ENCODE peak calls at places on chromosomes 16 and 17, in nine cellular contexts. One of them, this sample, is unnamed.

GRCh38 chr16:69120096-69120664 is 12.2 kb downstream of the CHTF8 start:
- DNase-seq in nephron progenitor cell: no peak
- DNase-seq in activated CD4-positive, alpha-beta T cell treated with anti-CD3 and anti-CD28 coated beads for 48 hours: no peak
- DNase-seq in aorta: peak; percentile 67
- DNase-seq in GM23338: no peak
- DNase-seq in hepatic stellate cell: no peak
- DNase-seq in non-pigmented ciliary epithelial cell: no peak
- DNase-seq in GM04503: no peak
- DNase-seq in effector CD4-positive, alpha-beta T cell: no peak
- DNase-seq in this sample: no peak

GRCh38 chr16:54991525-54991924 is 60.9 kb downstream of the IRX5 start:
- DNase-seq in nephron progenitor cell: no peak
- DNase-seq in activated CD4-positive, alpha-beta T cell treated with anti-CD3 and anti-CD28 coated beads for 48 hours: no peak
- DNase-seq in aorta: no peak
- DNase-seq in GM23338: no peak
- DNase-seq in hepatic stellate cell: no peak
- DNase-seq in non-pigmented ciliary epithelial cell: no peak
- DNase-seq in GM04503: no peak
- DNase-seq in effector CD4-positive, alpha-beta T cell: no peak
- DNase-seq in this sample: no peak

GRCh38 chr16:73002836-73003235 is 45.1 kb downstream of the ZFHX3 start:
- DNase-seq in nephron progenitor cell: no peak
- DNase-seq in activated CD4-positive, alpha-beta T cell treated with anti-CD3 and anti-CD28 coated beads for 48 hours: no peak
- DNase-seq in aorta: no peak
- DNase-seq in GM23338: no peak
- DNase-seq in hepatic stellate cell: no peak
- DNase-seq in non-pigmented ciliary epithelial cell: no peak
- DNase-seq in GM04503: no peak
- DNase-seq in effector CD4-positive, alpha-beta T cell: no peak
- DNase-seq in this sample: no peak

GRCh38 chr17:5431929-5432556 is 6.9 kb downstream of the C1QBP start:
- DNase-seq in nephron progenitor cell: no peak
- DNase-seq in activated CD4-positive, alpha-beta T cell treated with anti-CD3 and anti-CD28 coated beads for 48 hours: no peak
- DNase-seq in aorta: no peak
- DNase-seq in GM23338: no peak
- DNase-seq in hepatic stellate cell: no peak
- DNase-seq in non-pigmented ciliary epithelial cell: no peak
- DNase-seq in GM04503: no peak
- DNase-seq in effector CD4-positive, alpha-beta T cell: no peak
- DNase-seq in this sample: no peak

GRCh38 chr17:10089221-10089799 is 109.1 kb downstream of the GAS7 start:
- DNase-seq in nephron progenitor cell: no peak
- DNase-seq in activated CD4-positive, alpha-beta T cell treated with anti-CD3 and anti-CD28 coated beads for 48 hours: no peak
- DNase-seq in aorta: no peak
- DNase-seq in GM23338: no peak
- DNase-seq in hepatic stellate cell: no peak
- DNase-seq in non-pigmented ciliary epithelial cell: no peak
- DNase-seq in GM04503: no peak
- DNase-seq in effector CD4-positive, alpha-beta T cell: no peak
- DNase-seq in this sample: no peak

GRCh38 chr16:12500771-12501170 is 302.9 kb downstream of the CPPED1 start:
- DNase-seq in nephron progenitor cell: no peak
- DNase-seq in activated CD4-positive, alpha-beta T cell treated with anti-CD3 and anti-CD28 coated beads for 48 hours: peak; percentile 30
- DNase-seq in aorta: peak; percentile 62
- DNase-seq in GM23338: no peak
- DNase-seq in hepatic stellate cell: no peak
- DNase-seq in non-pigmented ciliary epithelial cell: no peak
- DNase-seq in GM04503: no peak
- DNase-seq in effector CD4-positive, alpha-beta T cell: no peak
- DNase-seq in this sample: no peak

GRCh38 chr16:4090476-4090875 is 25.8 kb downstream of the ADCY9 start:
- DNase-seq in nephron progenitor cell: no peak
- DNase-seq in activated CD4-positive, alpha-beta T cell treated with anti-CD3 and anti-CD28 coated beads for 48 hours: no peak
- DNase-seq in aorta: no peak
- DNase-seq in GM23338: no peak
- DNase-seq in hepatic stellate cell: no peak
- DNase-seq in non-pigmented ciliary epithelial cell: no peak
- DNase-seq in GM04503: no peak
- DNase-seq in effector CD4-positive, alpha-beta T cell: no peak
- DNase-seq in this sample: no peak

GRCh38 chr17:82838386-82839063 is 1.3 kb downstream of the ZNF750 start:
- DNase-seq in nephron progenitor cell: no peak
- DNase-seq in activated CD4-positive, alpha-beta T cell treated with anti-CD3 and anti-CD28 coated beads for 48 hours: no peak
- DNase-seq in aorta: peak; percentile 55
- DNase-seq in GM23338: no peak
- DNase-seq in hepatic stellate cell: no peak
- DNase-seq in non-pigmented ciliary epithelial cell: no peak
- DNase-seq in GM04503: peak; percentile 41
- DNase-seq in effector CD4-positive, alpha-beta T cell: no peak
- DNase-seq in this sample: no peak

GRCh38 chr16:67474551-67474950 is 6.4 kb downstream of the ATP6V0D1 start:
- DNase-seq in nephron progenitor cell: no peak
- DNase-seq in activated CD4-positive, alpha-beta T cell treated with anti-CD3 and anti-CD28 coated beads for 48 hours: no peak
- DNase-seq in aorta: no peak
- DNase-seq in GM23338: no peak
- DNase-seq in hepatic stellate cell: no peak
- DNase-seq in non-pigmented ciliary epithelial cell: no peak
- DNase-seq in GM04503: no peak
- DNase-seq in effector CD4-positive, alpha-beta T cell: no peak
- DNase-seq in this sample: no peak

GRCh38 chr17:80780381-80781187 is 211.1 kb upstream of the CHMP6 start:
- DNase-seq in nephron progenitor cell: no peak
- DNase-seq in activated CD4-positive, alpha-beta T cell treated with anti-CD3 and anti-CD28 coated beads for 48 hours: peak; percentile 70
- DNase-seq in aorta: no peak
- DNase-seq in GM23338: no peak
- DNase-seq in hepatic stellate cell: no peak
- DNase-seq in non-pigmented ciliary epithelial cell: no peak
- DNase-seq in GM04503: no peak
- DNase-seq in effector CD4-positive, alpha-beta T cell: no peak
- DNase-seq in this sample: no peak

GRCh38 chr17:1592751-1593629 is 30.4 kb upstream of the PITPNA start:
- DNase-seq in nephron progenitor cell: no peak
- DNase-seq in activated CD4-positive, alpha-beta T cell treated with anti-CD3 and anti-CD28 coated beads for 48 hours: no peak
- DNase-seq in aorta: no peak
- DNase-seq in GM23338: no peak
- DNase-seq in hepatic stellate cell: no peak
- DNase-seq in non-pigmented ciliary epithelial cell: no peak
- DNase-seq in GM04503: no peak
- DNase-seq in effector CD4-positive, alpha-beta T cell: no peak
- DNase-seq in this sample: no peak

GRCh38 chr17:32746280-32746679 is 130.6 kb downstream of the MYO1D start:
- DNase-seq in nephron progenitor cell: no peak
- DNase-seq in activated CD4-positive, alpha-beta T cell treated with anti-CD3 and anti-CD28 coated beads for 48 hours: no peak
- DNase-seq in aorta: no peak
- DNase-seq in GM23338: no peak
- DNase-seq in hepatic stellate cell: no peak
- DNase-seq in non-pigmented ciliary epithelial cell: no peak
- DNase-seq in GM04503: no peak
- DNase-seq in effector CD4-positive, alpha-beta T cell: no peak
- DNase-seq in this sample: no peak

GRCh38 chr16:54706406-54706805 is 224.3 kb upstream of the IRX5 start:
- DNase-seq in nephron progenitor cell: no peak
- DNase-seq in activated CD4-positive, alpha-beta T cell treated with anti-CD3 and anti-CD28 coated beads for 48 hours: no peak
- DNase-seq in aorta: no peak
- DNase-seq in GM23338: no peak
- DNase-seq in hepatic stellate cell: no peak
- DNase-seq in non-pigmented ciliary epithelial cell: no peak
- DNase-seq in GM04503: no peak
- DNase-seq in effector CD4-positive, alpha-beta T cell: no peak
- DNase-seq in this sample: no peak

GRCh38 chr17:15171433-15172047 is 93.6 kb downstream of the PMP22 start:
- DNase-seq in nephron progenitor cell: peak; percentile 80
- DNase-seq in activated CD4-positive, alpha-beta T cell treated with anti-CD3 and anti-CD28 coated beads for 48 hours: peak; percentile 59
- DNase-seq in aorta: peak; percentile 79
- DNase-seq in GM23338: peak; percentile 88
- DNase-seq in hepatic stellate cell: peak; percentile 63
- DNase-seq in non-pigmented ciliary epithelial cell: peak; percentile 46
- DNase-seq in GM04503: peak; percentile 22
- DNase-seq in effector CD4-positive, alpha-beta T cell: no peak
- DNase-seq in this sample: peak; percentile 63

GRCh38 chr17:64236827-64237403 is 26.1 kb downstream of the TEX2 start:
- DNase-seq in nephron progenitor cell: no peak
- DNase-seq in activated CD4-positive, alpha-beta T cell treated with anti-CD3 and anti-CD28 coated beads for 48 hours: no peak
- DNase-seq in aorta: no peak
- DNase-seq in GM23338: peak; percentile 78
- DNase-seq in hepatic stellate cell: no peak
- DNase-seq in non-pigmented ciliary epithelial cell: no peak
- DNase-seq in GM04503: no peak
- DNase-seq in effector CD4-positive, alpha-beta T cell: no peak
- DNase-seq in this sample: no peak

GRCh38 chr17:11589706-11590105 is 8.6 kb upstream of the DNAH9 start:
- DNase-seq in nephron progenitor cell: no peak
- DNase-seq in activated CD4-positive, alpha-beta T cell treated with anti-CD3 and anti-CD28 coated beads for 48 hours: no peak
- DNase-seq in aorta: no peak
- DNase-seq in GM23338: no peak
- DNase-seq in hepatic stellate cell: no peak
- DNase-seq in non-pigmented ciliary epithelial cell: no peak
- DNase-seq in GM04503: no peak
- DNase-seq in effector CD4-positive, alpha-beta T cell: no peak
- DNase-seq in this sample: no peak

GRCh38 chr17:81570896-81571453 is 18.8 kb upstream of the FAAP100 start:
- DNase-seq in nephron progenitor cell: no peak
- DNase-seq in activated CD4-positive, alpha-beta T cell treated with anti-CD3 and anti-CD28 coated beads for 48 hours: no peak
- DNase-seq in aorta: no peak
- DNase-seq in GM23338: no peak
- DNase-seq in hepatic stellate cell: no peak
- DNase-seq in non-pigmented ciliary epithelial cell: no peak
- DNase-seq in GM04503: no peak
- DNase-seq in effector CD4-positive, alpha-beta T cell: no peak
- DNase-seq in this sample: no peak

GRCh38 chr17:74851612-74852236 is 8.0 kb downstream of the GRIN2C start:
- DNase-seq in nephron progenitor cell: no peak
- DNase-seq in activated CD4-positive, alpha-beta T cell treated with anti-CD3 and anti-CD28 coated beads for 48 hours: no peak
- DNase-seq in aorta: no peak
- DNase-seq in GM23338: peak; percentile 25
- DNase-seq in hepatic stellate cell: no peak
- DNase-seq in non-pigmented ciliary epithelial cell: no peak
- DNase-seq in GM04503: no peak
- DNase-seq in effector CD4-positive, alpha-beta T cell: no peak
- DNase-seq in this sample: no peak

GRCh38 chr17:10631701-10632100 is 25.4 kb downstream of the MYH3 start:
- DNase-seq in nephron progenitor cell: no peak
- DNase-seq in activated CD4-positive, alpha-beta T cell treated with anti-CD3 and anti-CD28 coated beads for 48 hours: no peak
- DNase-seq in aorta: no peak
- DNase-seq in GM23338: no peak
- DNase-seq in hepatic stellate cell: no peak
- DNase-seq in non-pigmented ciliary epithelial cell: no peak
- DNase-seq in GM04503: no peak
- DNase-seq in effector CD4-positive, alpha-beta T cell: no peak
- DNase-seq in this sample: no peak

GRCh38 chr17:76026714-76027158 is 370 bp downstream of the EVPL start:
- DNase-seq in nephron progenitor cell: no peak
- DNase-seq in activated CD4-positive, alpha-beta T cell treated with anti-CD3 and anti-CD28 coated beads for 48 hours: no peak
- DNase-seq in aorta: no peak
- DNase-seq in GM23338: no peak
- DNase-seq in hepatic stellate cell: no peak
- DNase-seq in non-pigmented ciliary epithelial cell: no peak
- DNase-seq in GM04503: no peak
- DNase-seq in effector CD4-positive, alpha-beta T cell: no peak
- DNase-seq in this sample: no peak

GRCh38 chr17:55487727-55488436 is 23.4 kb downstream of the SMIM36 start:
- DNase-seq in nephron progenitor cell: no peak
- DNase-seq in activated CD4-positive, alpha-beta T cell treated with anti-CD3 and anti-CD28 coated beads for 48 hours: no peak
- DNase-seq in aorta: no peak
- DNase-seq in GM23338: no peak
- DNase-seq in hepatic stellate cell: no peak
- DNase-seq in non-pigmented ciliary epithelial cell: no peak
- DNase-seq in GM04503: no peak
- DNase-seq in effector CD4-positive, alpha-beta T cell: no peak
- DNase-seq in this sample: no peak

GRCh38 chr16:89697616-89698331 is 3.7 kb downstream of the SPATA2L start:
- DNase-seq in nephron progenitor cell: no peak
- DNase-seq in activated CD4-positive, alpha-beta T cell treated with anti-CD3 and anti-CD28 coated beads for 48 hours: no peak
- DNase-seq in aorta: no peak
- DNase-seq in GM23338: no peak
- DNase-seq in hepatic stellate cell: no peak
- DNase-seq in non-pigmented ciliary epithelial cell: no peak
- DNase-seq in GM04503: no peak
- DNase-seq in effector CD4-positive, alpha-beta T cell: no peak
- DNase-seq in this sample: no peak

GRCh38 chr17:40561871-40562611 is 3.2 kb downstream of the CCR7 start:
- DNase-seq in nephron progenitor cell: no peak
- DNase-seq in activated CD4-positive, alpha-beta T cell treated with anti-CD3 and anti-CD28 coated beads for 48 hours: peak; percentile 81
- DNase-seq in aorta: peak; percentile 51
- DNase-seq in GM23338: no peak
- DNase-seq in hepatic stellate cell: peak; percentile 17
- DNase-seq in non-pigmented ciliary epithelial cell: no peak
- DNase-seq in GM04503: no peak
- DNase-seq in effector CD4-positive, alpha-beta T cell: peak; percentile 59
- DNase-seq in this sample: no peak

GRCh38 chr16:73019456-73020362 is 28.2 kb downstream of the ZFHX3 start:
- DNase-seq in nephron progenitor cell: no peak
- DNase-seq in activated CD4-positive, alpha-beta T cell treated with anti-CD3 and anti-CD28 coated beads for 48 hours: no peak
- DNase-seq in aorta: no peak
- DNase-seq in GM23338: no peak
- DNase-seq in hepatic stellate cell: peak; percentile 85
- DNase-seq in non-pigmented ciliary epithelial cell: peak; percentile 61
- DNase-seq in GM04503: no peak
- DNase-seq in effector CD4-positive, alpha-beta T cell: no peak
- DNase-seq in this sample: peak; percentile 24

GRCh38 chr17:43758497-43759174 is at the start of gene SOST:
- DNase-seq in nephron progenitor cell: no peak
- DNase-seq in activated CD4-positive, alpha-beta T cell treated with anti-CD3 and anti-CD28 coated beads for 48 hours: no peak
- DNase-seq in aorta: no peak
- DNase-seq in GM23338: no peak
- DNase-seq in hepatic stellate cell: no peak
- DNase-seq in non-pigmented ciliary epithelial cell: no peak
- DNase-seq in GM04503: no peak
- DNase-seq in effector CD4-positive, alpha-beta T cell: no peak
- DNase-seq in this sample: no peak

GRCh38 chr16:53924311-53924860 is 220.4 kb downstream of the FTO start:
- DNase-seq in nephron progenitor cell: no peak
- DNase-seq in activated CD4-positive, alpha-beta T cell treated with anti-CD3 and anti-CD28 coated beads for 48 hours: no peak
- DNase-seq in aorta: no peak
- DNase-seq in GM23338: no peak
- DNase-seq in hepatic stellate cell: no peak
- DNase-seq in non-pigmented ciliary epithelial cell: no peak
- DNase-seq in GM04503: no peak
- DNase-seq in effector CD4-positive, alpha-beta T cell: no peak
- DNase-seq in this sample: no peak

GRCh38 chr17:77385750-77386501 is 245.2 kb downstream of the SEC14L1 start:
- DNase-seq in nephron progenitor cell: no peak
- DNase-seq in activated CD4-positive, alpha-beta T cell treated with anti-CD3 and anti-CD28 coated beads for 48 hours: no peak
- DNase-seq in aorta: no peak
- DNase-seq in GM23338: no peak
- DNase-seq in hepatic stellate cell: no peak
- DNase-seq in non-pigmented ciliary epithelial cell: no peak
- DNase-seq in GM04503: no peak
- DNase-seq in effector CD4-positive, alpha-beta T cell: no peak
- DNase-seq in this sample: no peak

GRCh38 chr16:10584956-10585561 is 4.7 kb upstream of the EMP2 start:
- DNase-seq in nephron progenitor cell: no peak
- DNase-seq in activated CD4-positive, alpha-beta T cell treated with anti-CD3 and anti-CD28 coated beads for 48 hours: no peak
- DNase-seq in aorta: no peak
- DNase-seq in GM23338: no peak
- DNase-seq in hepatic stellate cell: peak; percentile 54
- DNase-seq in non-pigmented ciliary epithelial cell: no peak
- DNase-seq in GM04503: peak; percentile 63
- DNase-seq in effector CD4-positive, alpha-beta T cell: no peak
- DNase-seq in this sample: no peak

GRCh38 chr16:48617711-48618148 is 7.8 kb upstream of the N4BP1 start:
- DNase-seq in nephron progenitor cell: no peak
- DNase-seq in activated CD4-positive, alpha-beta T cell treated with anti-CD3 and anti-CD28 coated beads for 48 hours: no peak
- DNase-seq in aorta: no peak
- DNase-seq in GM23338: no peak
- DNase-seq in hepatic stellate cell: peak; percentile 49
- DNase-seq in non-pigmented ciliary epithelial cell: no peak
- DNase-seq in GM04503: no peak
- DNase-seq in effector CD4-positive, alpha-beta T cell: no peak
- DNase-seq in this sample: no peak

GRCh38 chr17:47733414-47734288 is 615 bp downstream of the TBX21 start:
- DNase-seq in nephron progenitor cell: no peak
- DNase-seq in activated CD4-positive, alpha-beta T cell treated with anti-CD3 and anti-CD28 coated beads for 48 hours: no peak
- DNase-seq in aorta: peak; percentile 74
- DNase-seq in GM23338: peak; percentile 55
- DNase-seq in hepatic stellate cell: no peak
- DNase-seq in non-pigmented ciliary epithelial cell: no peak
- DNase-seq in GM04503: no peak
- DNase-seq in effector CD4-positive, alpha-beta T cell: no peak
- DNase-seq in this sample: no peak

GRCh38 chr16:17246577-17246885 is 224.2 kb downstream of the XYLT1 start:
- DNase-seq in nephron progenitor cell: no peak
- DNase-seq in activated CD4-positive, alpha-beta T cell treated with anti-CD3 and anti-CD28 coated beads for 48 hours: no peak
- DNase-seq in aorta: no peak
- DNase-seq in GM23338: no peak
- DNase-seq in hepatic stellate cell: no peak
- DNase-seq in non-pigmented ciliary epithelial cell: no peak
- DNase-seq in GM04503: no peak
- DNase-seq in effector CD4-positive, alpha-beta T cell: no peak
- DNase-seq in this sample: no peak

This sample was measured in HFF-Myc.